ENCODE peak calls at places on chromosomes 4 and X, in five cellular contexts. T, M, J, P and F are unnamed samples. For H3K4me1, the result is how much of the 10 kb centered on the place peaks cover.

GRCh38 chr4:124970011-124970410 is 257.5 kb upstream of the ANKRD50 start:
- DNase-seq in T (no peak), M (no peak), J (no peak), P (peak), F (no peak)

GRCh38 chr4:188275686-188276085 is 136.4 kb downstream of the TRIML1 start:
- DNase-seq in T (no peak), M (no peak), J (no peak), P (no peak), F (no peak)

GRCh38 chr4:105154576-105154975 is 7.9 kb downstream of the TET2 start:
- DNase-seq in T (peak), M (no peak), J (no peak), P (no peak), F (no peak)

GRCh38 chr4:71066737-71067716 is 73.6 kb downstream of the DCK start:
- DNase-seq in T (no peak), M (peak), J (no peak), P (no peak), F (no peak)

GRCh38 chr4:28228575-28228974 is 1367.9 kb downstream of the STIM2 start:
- DNase-seq in T (no peak), M (no peak), J (no peak), P (no peak), F (no peak)

GRCh38 chr4:88283661-88284377 is 542 bp downstream of the PPM1K start:
- DNase-seq in T (peak), M (peak), J (peak), P (peak), F (no peak)

GRCh38 chrX:154023276-154024000 is 3.7 kb upstream of the IRAK1 start:
- DNase-seq in T (no peak), M (no peak), J (no peak), P (no peak), F (no peak)

GRCh38 chr4:172683016-172683415 is 485.6 kb upstream of the GALNT7 start:
- DNase-seq in T (no peak), M (no peak), J (no peak), P (no peak), F (no peak)

GRCh38 chr4:176839656-176840055 is 46.9 kb upstream of the VEGFC start:
- DNase-seq in T (no peak), M (no peak), J (no peak), P (no peak), F (no peak)

GRCh38 chr4:8761167-8761823 is 110.3 kb downstream of the HMX1 start:
- DNase-seq in T (no peak), M (no peak), J (peak), P (no peak), F (no peak)

GRCh38 chrX:30023451-30023850 is 191.9 kb upstream of the MAGEB2 start:
- DNase-seq in T (no peak), M (no peak), J (no peak), P (no peak), F (no peak)

GRCh38 chr4:174283507-174284180 is at the start of the genes CEP44 and FBXO8:
- DNase-seq in T (peak), M (peak), J (peak), P (peak), F (peak)

GRCh38 chrX:19870206-19870605 is 17.2 kb downstream of the SH3KBP1 start:
- DNase-seq in T (no peak), M (no peak), J (no peak), P (no peak), F (no peak)
- H3K4me1 ChIP-seq in T (under half), M (under half), J (under half), P (under half), F (under half)

DNA sequence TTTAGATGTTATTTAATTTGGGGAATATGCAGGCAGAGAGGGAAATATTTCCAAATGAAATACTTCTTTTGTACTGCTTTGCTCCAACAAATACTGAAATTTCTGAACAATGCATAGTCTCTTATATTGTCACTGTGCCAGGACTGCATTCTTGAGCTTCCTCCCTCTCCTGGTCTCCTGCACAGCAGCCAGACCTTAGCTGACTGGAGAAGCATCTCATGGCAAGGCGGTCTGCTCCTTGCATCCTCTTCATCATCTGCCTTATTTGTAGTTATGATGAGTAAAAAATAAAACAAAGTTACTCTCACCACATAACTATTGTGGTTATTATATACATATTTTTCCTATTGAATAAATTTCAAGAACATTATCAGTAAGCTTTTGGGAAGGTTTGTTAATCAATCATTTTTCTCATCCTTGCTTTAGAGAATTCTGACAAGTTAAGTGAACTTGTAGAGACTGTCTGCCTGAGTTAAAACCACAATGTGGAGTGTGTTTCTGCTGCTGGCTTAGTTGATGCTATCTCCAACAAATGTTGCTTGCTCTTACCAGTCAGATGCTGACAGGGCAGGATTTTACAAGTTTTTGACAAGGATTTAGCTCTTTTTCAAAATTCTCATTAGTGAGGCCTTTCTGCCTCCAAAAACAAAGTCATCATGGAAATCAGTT is 153.6 kb downstream of the SOWAHB start:
- DNase-seq in T (no peak), M (no peak), J (no peak), P (peak), F (no peak)
- H3K4me1 ChIP-seq in T (under half), M (under half), J (under half), P (under half), F (under half)

GRCh38 chr4:170226288-170226687 is 136.5 kb upstream of the AADAT start:
- DNase-seq in T (peak), M (no peak), J (no peak), P (no peak), F (no peak)
- H3K4me1 ChIP-seq in T (under half), M (under half), J (under half), P (under half), F (under half)

DNA sequence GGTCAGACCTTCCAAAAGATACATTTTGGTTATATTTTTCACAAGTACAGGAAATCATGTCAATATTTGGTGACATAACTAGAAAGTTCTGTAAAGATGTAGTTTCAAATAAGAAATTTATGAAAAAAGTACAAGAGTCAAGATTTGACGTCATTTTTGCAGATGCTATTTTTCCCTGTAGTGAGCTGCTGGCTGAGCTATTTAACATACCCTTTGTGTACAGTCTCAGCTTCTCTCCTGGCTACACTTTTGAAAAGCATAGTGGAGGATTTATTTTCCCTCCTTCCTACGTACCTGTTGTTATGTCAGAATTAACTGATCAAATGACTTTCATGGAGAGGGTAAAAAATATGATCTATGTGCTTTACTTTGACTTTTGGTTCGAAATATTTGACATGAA is 536 bp downstream of the UGT2B7 start:
- DNase-seq in T (no peak), M (no peak), J (no peak), P (no peak), F (no peak)
- H3K4me1 ChIP-seq in T (under half), M (under half), J (under half), P (under half), F (under half)

DNA sequence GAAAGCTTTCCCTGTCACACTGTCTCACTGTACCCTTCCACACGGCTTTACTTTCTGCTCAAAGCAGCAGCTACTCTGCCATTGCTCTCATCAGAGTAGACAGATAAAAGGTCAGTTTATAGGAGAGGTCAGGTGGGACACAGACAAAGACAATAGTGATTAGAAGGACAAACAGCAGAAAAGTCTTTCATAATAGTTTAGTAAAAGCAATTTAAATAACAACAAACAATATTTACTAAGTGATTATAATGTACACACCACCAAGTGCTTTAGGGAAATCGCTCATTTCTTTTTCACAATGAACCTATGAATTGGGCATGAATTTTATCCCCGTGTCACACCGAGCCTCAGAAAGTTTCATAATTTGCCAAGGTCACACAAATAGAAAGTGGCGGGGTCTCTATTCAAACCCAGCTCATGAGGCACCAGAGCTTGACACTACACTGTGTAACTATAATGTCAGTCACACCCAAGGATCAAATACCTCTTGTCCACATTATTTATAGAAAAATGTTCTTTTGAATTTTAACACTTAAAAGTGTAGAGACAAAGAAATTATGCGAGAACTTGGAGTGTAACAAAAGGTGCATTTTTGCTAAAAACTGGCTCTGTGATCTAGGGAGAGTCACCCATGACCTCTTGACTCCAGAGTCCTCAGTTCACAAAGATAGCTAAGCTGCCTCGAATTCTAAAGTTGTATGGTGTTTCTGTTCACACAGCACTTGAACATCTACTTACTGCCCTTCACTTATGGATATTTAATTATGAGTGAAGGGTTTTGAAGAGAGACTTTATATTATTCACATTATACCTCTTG is 24.5 kb upstream of the SORBS2 start:
- DNase-seq in T (no peak), M (no peak), J (no peak), P (no peak), F (no peak)
- H3K4me1 ChIP-seq in T (under half), M (under half), J (under half), P (half or more), F (under half)

GRCh38 chr4:141642068-141642467 is 5.7 kb downstream of the IL15 start:
- DNase-seq in T (no peak), M (no peak), J (no peak), P (no peak), F (no peak)
- H3K4me1 ChIP-seq in T (under half), M (half or more), J (under half), P (under half), F (under half)

GRCh38 chr4:168880811-168881595 is 129.1 kb downstream of the CBR4 start:
- DNase-seq in T (no peak), M (no peak), J (no peak), P (no peak), F (no peak)

GRCh38 chr4:168877407-168877778 is 132.7 kb downstream of the CBR4 start:
- DNase-seq in T (no peak), M (no peak), J (no peak), P (no peak), F (no peak)

GRCh38 chr4:168880087-168880675 is 129.9 kb downstream of the CBR4 start:
- DNase-seq in T (no peak), M (no peak), J (no peak), P (peak), F (no peak)

GRCh38 chr4:168877779-168878491 is 132.1 kb downstream of the CBR4 start:
- DNase-seq in T (no peak), M (no peak), J (peak), P (peak), F (no peak)

GRCh38 chr4:168879178-168879577 is 130.9 kb downstream of the CBR4 start:
- DNase-seq in T (no peak), M (no peak), J (no peak), P (no peak), F (no peak)
- H3K4me1 ChIP-seq in T (under half), M (under half), J (half or more), P (under half), F (under half)

DNA sequence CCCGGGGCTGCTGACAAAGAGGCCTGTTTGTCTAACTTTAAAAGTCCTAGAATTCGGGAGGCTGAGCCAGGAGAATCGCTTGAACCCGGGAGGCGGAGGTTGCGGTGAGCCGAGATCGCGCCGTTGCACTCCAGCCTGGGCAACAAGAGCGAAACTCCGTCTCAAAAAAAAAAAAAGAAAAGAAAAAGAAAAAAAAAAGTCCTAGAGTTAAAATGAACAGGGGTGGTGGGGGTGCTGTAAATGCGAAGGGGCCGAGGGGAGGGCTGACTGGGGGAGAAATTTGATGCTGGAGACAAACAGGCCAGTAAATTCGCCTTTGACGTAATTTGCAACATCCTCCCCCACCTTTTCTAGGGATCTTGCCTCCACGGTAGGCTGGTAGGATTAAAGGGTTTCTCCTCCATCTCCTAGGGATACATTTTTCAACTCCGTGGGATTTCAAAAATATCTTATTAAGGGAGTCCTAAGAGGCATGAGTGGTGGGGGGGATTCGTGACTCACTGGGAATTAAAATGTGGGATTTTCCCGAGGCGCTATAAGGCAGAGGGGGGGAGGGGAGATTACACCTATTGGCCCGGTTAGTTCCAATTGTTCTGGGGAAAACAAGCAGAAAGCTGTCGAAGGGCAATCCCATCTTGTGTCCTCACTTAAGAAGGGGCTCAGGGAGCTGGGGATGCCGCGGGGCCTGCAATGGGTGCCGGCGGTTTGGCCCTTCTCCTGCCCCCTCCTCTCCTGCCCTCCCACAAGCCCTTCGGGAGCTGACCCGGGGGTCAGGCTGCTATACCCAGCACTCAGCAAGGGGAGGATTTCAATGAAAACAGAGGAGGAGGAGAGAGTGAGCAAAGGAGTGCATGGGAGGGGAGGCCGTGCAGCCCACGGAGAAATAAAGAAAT is 3.0 kb upstream of the BCOR start:
- DNase-seq in T (no peak), M (no peak), J (no peak), P (no peak), F (no peak)
- H3K4me1 ChIP-seq in T (under half), M (under half), J (half or more), P (under half), F (under half)

GRCh38 chrX:118524344-118524743 is 28.7 kb downstream of the DOCK11 start:
- DNase-seq in T (no peak), M (no peak), J (no peak), P (no peak), F (no peak)

GRCh38 chrX:118526149-118526548 is 30.5 kb downstream of the DOCK11 start:
- DNase-seq in T (no peak), M (no peak), J (no peak), P (peak), F (no peak)

GRCh38 chrX:118530537-118530936 is 34.9 kb downstream of the DOCK11 start:
- DNase-seq in T (no peak), M (no peak), J (no peak), P (peak), F (no peak)

GRCh38 chrX:118525146-118525725 is 29.6 kb downstream of the DOCK11 start:
- DNase-seq in T (no peak), M (no peak), J (no peak), P (no peak), F (no peak)

DNA sequence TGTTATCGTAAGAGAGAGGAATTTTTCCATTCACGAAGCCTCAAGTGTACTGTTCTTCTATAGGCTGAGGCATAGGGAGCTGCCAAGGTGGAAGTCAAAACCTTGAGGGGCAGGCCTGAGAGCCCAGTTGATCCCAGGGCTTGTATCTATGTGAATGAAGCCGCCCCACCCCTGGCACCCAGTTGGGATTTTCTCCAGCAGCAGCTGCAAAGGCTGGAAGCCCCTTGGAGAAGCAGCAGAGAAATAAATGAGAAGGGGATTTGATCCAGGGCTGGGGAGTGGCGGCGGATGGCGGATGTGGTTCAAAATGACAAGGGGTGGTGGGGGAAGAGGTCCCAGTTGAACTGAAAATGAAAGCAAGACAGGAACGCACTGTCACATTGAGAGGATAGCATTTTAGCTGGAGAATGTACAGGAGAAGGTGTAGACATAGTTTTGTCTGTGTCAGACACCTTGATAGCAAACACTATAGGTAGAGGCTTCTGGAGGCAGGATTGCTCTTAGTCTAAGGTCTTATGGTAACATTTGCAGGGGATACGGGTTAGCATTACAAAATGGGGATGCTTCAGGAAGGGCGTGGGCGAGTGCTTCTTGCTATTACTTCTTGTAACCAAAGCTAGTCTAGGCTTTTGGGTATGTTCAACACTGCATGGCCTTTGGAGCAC is 32.6 kb downstream of the DOCK11 start:
- DNase-seq in T (peak), M (no peak), J (no peak), P (no peak), F (no peak)
- H3K4me1 ChIP-seq in T (under half), M (under half), J (under half), P (under half), F (under half)

GRCh38 chr4:152661649-152662048 is 18.1 kb downstream of the TMEM154 start:
- DNase-seq in T (no peak), M (no peak), J (no peak), P (no peak), F (no peak)

GRCh38 chr4:152657657-152658056 is 22.1 kb downstream of the TMEM154 start:
- DNase-seq in T (no peak), M (no peak), J (no peak), P (no peak), F (no peak)

GRCh38 chr4:152659806-152660205 is 20.0 kb downstream of the TMEM154 start:
- DNase-seq in T (no peak), M (no peak), J (no peak), P (no peak), F (no peak)

GRCh38 chr4:152663203-152664066 is 16.4 kb downstream of the TMEM154 start:
- DNase-seq in T (no peak), M (no peak), J (no peak), P (no peak), F (no peak)

DNA sequence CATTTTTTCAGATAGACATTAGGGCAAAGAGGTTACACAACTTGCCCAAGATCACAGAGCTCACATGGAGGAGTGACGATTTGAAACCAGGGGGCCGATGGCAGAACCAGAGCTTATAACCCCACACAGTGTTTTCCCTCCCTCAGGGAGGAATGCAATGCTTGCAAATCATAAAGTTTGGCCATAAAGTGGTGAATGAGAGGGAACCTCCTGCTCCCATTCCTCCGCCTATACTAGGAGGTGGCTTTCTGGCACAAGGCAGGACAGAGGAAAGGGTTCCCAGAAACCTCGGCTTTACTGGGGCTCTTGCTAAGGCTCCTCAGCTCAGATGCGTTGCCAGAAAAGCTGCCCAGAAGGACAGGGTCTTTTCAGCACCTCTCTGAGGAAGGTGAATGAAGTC is 19.3 kb downstream of the TMEM154 start:
- DNase-seq in T (no peak), M (no peak), J (no peak), P (no peak), F (no peak)
- H3K4me1 ChIP-seq in T (under half), M (under half), J (under half), P (under half), F (under half)